ENCODE peak calls at places on chromosomes 2 and 18, in six cellular contexts. One of them, this sample, is unnamed.

GRCh38 chr2:209763106-209763505 is 8.5 kb upstream of the UNC80 start:
- DNase-seq in T-helper 2 cell: no peak
- DNase-seq in fibroblast of pulmonary artery: no peak
- DNase-seq in H7: no peak
- DNase-seq in CD8-positive, alpha-beta memory T cell: no peak
- DNase-seq in ELR: no peak
- DNase-seq in this sample: peak

GRCh38 chr2:88329815-88330603 is 122.5 kb downstream of the FOXI3 start:
- DNase-seq in T-helper 2 cell: no peak
- DNase-seq in H7: peak
- DNase-seq in fibroblast of pulmonary artery: no peak
- DNase-seq in ELR: peak
- DNase-seq in CD8-positive, alpha-beta memory T cell: no peak
- DNase-seq in this sample: peak

GRCh38 chr18:12254137-12254819 is at the start of gene CIDEA:
- DNase-seq in ELR: peak
- DNase-seq in CD8-positive, alpha-beta memory T cell: no peak
- DNase-seq in H7: peak
- DNase-seq in T-helper 2 cell: no peak
- DNase-seq in fibroblast of pulmonary artery: peak
- DNase-seq in this sample: no peak

GRCh38 chr18:61528961-61529360 is 195.7 kb downstream of the CDH20 start:
- DNase-seq in H7: no peak
- DNase-seq in fibroblast of pulmonary artery: no peak
- DNase-seq in ELR: no peak
- DNase-seq in CD8-positive, alpha-beta memory T cell: no peak
- DNase-seq in T-helper 2 cell: no peak
- DNase-seq in this sample: no peak

GRCh38 chr2:165793779-165794519 is at the start of gene GALNT3:
- DNase-seq in CD8-positive, alpha-beta memory T cell: peak
- DNase-seq in T-helper 2 cell: peak
- DNase-seq in H7: peak
- DNase-seq in ELR: peak
- DNase-seq in fibroblast of pulmonary artery: no peak
- DNase-seq in this sample: peak

GRCh38 chr2:173990970-173991819 is 26.0 kb upstream of the SP3 start:
- DNase-seq in T-helper 2 cell: no peak
- DNase-seq in ELR: no peak
- DNase-seq in CD8-positive, alpha-beta memory T cell: no peak
- DNase-seq in fibroblast of pulmonary artery: peak
- DNase-seq in H7: no peak
- DNase-seq in this sample: no peak

GRCh38 chr2:197946562-197946961 is 142.2 kb downstream of the PLCL1 start:
- DNase-seq in T-helper 2 cell: no peak
- DNase-seq in fibroblast of pulmonary artery: peak
- DNase-seq in H7: no peak
- DNase-seq in ELR: no peak
- DNase-seq in CD8-positive, alpha-beta memory T cell: no peak
- DNase-seq in this sample: no peak

GRCh38 chr2:8682719-8683667 is 1.1 kb downstream of the ID2 start:
- DNase-seq in H7: peak
- DNase-seq in fibroblast of pulmonary artery: peak
- DNase-seq in CD8-positive, alpha-beta memory T cell: peak
- DNase-seq in T-helper 2 cell: no peak
- DNase-seq in ELR: peak
- DNase-seq in this sample: peak

GRCh38 chr2:25184254-25184653 is 15.9 kb upstream of the POMC start:
- DNase-seq in fibroblast of pulmonary artery: no peak
- DNase-seq in H7: no peak
- DNase-seq in T-helper 2 cell: no peak
- DNase-seq in CD8-positive, alpha-beta memory T cell: no peak
- DNase-seq in ELR: no peak
- DNase-seq in this sample: no peak

GRCh38 chr2:208319403-208319802 is 53.3 kb downstream of the PIKFYVE start:
- DNase-seq in CD8-positive, alpha-beta memory T cell: no peak
- DNase-seq in H7: no peak
- DNase-seq in ELR: no peak
- DNase-seq in fibroblast of pulmonary artery: peak
- DNase-seq in T-helper 2 cell: no peak
- DNase-seq in this sample: no peak

GRCh38 chr2:53091183-53091582 is 676.4 kb upstream of the CHAC2 start:
- DNase-seq in H7: no peak
- DNase-seq in CD8-positive, alpha-beta memory T cell: no peak
- DNase-seq in ELR: no peak
- DNase-seq in T-helper 2 cell: no peak
- DNase-seq in fibroblast of pulmonary artery: no peak
- DNase-seq in this sample: no peak

GRCh38 chr2:104889261-104890091 is 35.6 kb downstream of the POU3F3 start:
- DNase-seq in T-helper 2 cell: no peak
- DNase-seq in CD8-positive, alpha-beta memory T cell: no peak
- DNase-seq in ELR: no peak
- DNase-seq in H7: no peak
- DNase-seq in fibroblast of pulmonary artery: no peak
- DNase-seq in this sample: peak

GRCh38 chr2:169862816-169863215 is 35.6 kb downstream of the UBR3 start:
- DNase-seq in H7: peak
- DNase-seq in T-helper 2 cell: no peak
- DNase-seq in CD8-positive, alpha-beta memory T cell: no peak
- DNase-seq in fibroblast of pulmonary artery: no peak
- DNase-seq in ELR: no peak
- DNase-seq in this sample: no peak

GRCh38 chr2:69945447-69945846 is 16.0 kb downstream of the ASPRV1 start:
- DNase-seq in ELR: peak
- DNase-seq in fibroblast of pulmonary artery: no peak
- DNase-seq in H7: no peak
- DNase-seq in T-helper 2 cell: no peak
- DNase-seq in CD8-positive, alpha-beta memory T cell: no peak
- DNase-seq in this sample: peak

GRCh38 chr2:135130751-135131150 is 78.7 kb downstream of the RAB3GAP1 start:
- DNase-seq in T-helper 2 cell: no peak
- DNase-seq in CD8-positive, alpha-beta memory T cell: no peak
- DNase-seq in ELR: no peak
- DNase-seq in H7: no peak
- DNase-seq in fibroblast of pulmonary artery: no peak
- DNase-seq in this sample: no peak

GRCh38 chr2:62354771-62355550 is 151.0 kb downstream of the TMEM17 start:
- DNase-seq in T-helper 2 cell: no peak
- DNase-seq in fibroblast of pulmonary artery: no peak
- DNase-seq in ELR: peak
- DNase-seq in CD8-positive, alpha-beta memory T cell: no peak
- DNase-seq in H7: peak
- DNase-seq in this sample: no peak

GRCh38 chr18:11880586-11881304 is 27.4 kb downstream of the MPPE1 start:
- DNase-seq in fibroblast of pulmonary artery: no peak
- DNase-seq in H7: no peak
- DNase-seq in T-helper 2 cell: no peak
- DNase-seq in CD8-positive, alpha-beta memory T cell: no peak
- DNase-seq in ELR: no peak
- DNase-seq in this sample: no peak

GRCh38 chr2:224937887-224938286 is 104.4 kb downstream of the DOCK10 start:
- DNase-seq in CD8-positive, alpha-beta memory T cell: no peak
- DNase-seq in fibroblast of pulmonary artery: no peak
- DNase-seq in H7: no peak
- DNase-seq in ELR: no peak
- DNase-seq in T-helper 2 cell: no peak
- DNase-seq in this sample: no peak

GRCh38 chr2:10135296-10136089 is 13.0 kb downstream of the RRM2 start:
- DNase-seq in fibroblast of pulmonary artery: peak
- DNase-seq in H7: no peak
- DNase-seq in T-helper 2 cell: no peak
- DNase-seq in CD8-positive, alpha-beta memory T cell: no peak
- DNase-seq in ELR: peak
- DNase-seq in this sample: peak

GRCh38 chr18:59605633-59606192 is 91.5 kb downstream of the CCBE1 start:
- DNase-seq in ELR: no peak
- DNase-seq in T-helper 2 cell: no peak
- DNase-seq in H7: no peak
- DNase-seq in CD8-positive, alpha-beta memory T cell: no peak
- DNase-seq in fibroblast of pulmonary artery: peak
- DNase-seq in this sample: no peak

GRCh38 chr2:9532421-9532820 is 23.2 kb downstream of the ADAM17 start:
- DNase-seq in T-helper 2 cell: no peak
- DNase-seq in fibroblast of pulmonary artery: no peak
- DNase-seq in CD8-positive, alpha-beta memory T cell: no peak
- DNase-seq in ELR: no peak
- DNase-seq in H7: no peak
- DNase-seq in this sample: no peak

GRCh38 chr2:231399853-231400667 is 4.5 kb downstream of the B3GNT7 start:
- DNase-seq in CD8-positive, alpha-beta memory T cell: no peak
- DNase-seq in T-helper 2 cell: no peak
- DNase-seq in H7: peak
- DNase-seq in fibroblast of pulmonary artery: peak
- DNase-seq in ELR: peak
- DNase-seq in this sample: peak

GRCh38 chr2:201858267-201858666 is 51.9 kb downstream of the CDK15 start:
- DNase-seq in CD8-positive, alpha-beta memory T cell: no peak
- DNase-seq in T-helper 2 cell: no peak
- DNase-seq in H7: no peak
- DNase-seq in fibroblast of pulmonary artery: no peak
- DNase-seq in ELR: no peak
- DNase-seq in this sample: no peak

GRCh38 chr2:148300534-148300933 is 279.6 kb downstream of the MBD5 start:
- DNase-seq in CD8-positive, alpha-beta memory T cell: no peak
- DNase-seq in T-helper 2 cell: no peak
- DNase-seq in ELR: no peak
- DNase-seq in fibroblast of pulmonary artery: peak
- DNase-seq in H7: no peak
- DNase-seq in this sample: no peak

GRCh38 chr2:62292190-62292589 is 96.3 kb downstream of the B3GNT2 start:
- DNase-seq in fibroblast of pulmonary artery: peak
- DNase-seq in CD8-positive, alpha-beta memory T cell: no peak
- DNase-seq in ELR: no peak
- DNase-seq in T-helper 2 cell: no peak
- DNase-seq in H7: no peak
- DNase-seq in this sample: no peak

GRCh38 chr2:119788751-119789150 is 29.0 kb downstream of the PTPN4 start:
- DNase-seq in T-helper 2 cell: no peak
- DNase-seq in ELR: no peak
- DNase-seq in H7: no peak
- DNase-seq in fibroblast of pulmonary artery: no peak
- DNase-seq in CD8-positive, alpha-beta memory T cell: no peak
- DNase-seq in this sample: peak

GRCh38 chr2:26900831-26901321 is 52.9 kb downstream of the DPYSL5 start:
- DNase-seq in ELR: no peak
- DNase-seq in T-helper 2 cell: no peak
- DNase-seq in fibroblast of pulmonary artery: no peak
- DNase-seq in H7: no peak
- DNase-seq in CD8-positive, alpha-beta memory T cell: no peak
- DNase-seq in this sample: peak

GRCh38 chr2:177799531-177799930 is 273.0 kb downstream of the PDE11A start:
- DNase-seq in CD8-positive, alpha-beta memory T cell: no peak
- DNase-seq in T-helper 2 cell: no peak
- DNase-seq in fibroblast of pulmonary artery: peak
- DNase-seq in ELR: peak
- DNase-seq in H7: peak
- DNase-seq in this sample: peak

GRCh38 chr2:54009549-54009948 is 38.8 kb upstream of the PSME4 start:
- DNase-seq in CD8-positive, alpha-beta memory T cell: no peak
- DNase-seq in fibroblast of pulmonary artery: no peak
- DNase-seq in T-helper 2 cell: no peak
- DNase-seq in H7: no peak
- DNase-seq in ELR: no peak
- DNase-seq in this sample: no peak

GRCh38 chr2:226130192-226130591 is 669.4 kb downstream of the IRS1 start:
- DNase-seq in fibroblast of pulmonary artery: peak
- DNase-seq in ELR: no peak
- DNase-seq in T-helper 2 cell: no peak
- DNase-seq in H7: no peak
- DNase-seq in CD8-positive, alpha-beta memory T cell: no peak
- DNase-seq in this sample: peak

GRCh38 chr18:79923896-79924585 is 27.4 kb downstream of the SLC66A2 start:
- DNase-seq in H7: no peak
- DNase-seq in CD8-positive, alpha-beta memory T cell: no peak
- DNase-seq in fibroblast of pulmonary artery: no peak
- DNase-seq in T-helper 2 cell: no peak
- DNase-seq in ELR: no peak
- DNase-seq in this sample: no peak

GRCh38 chr2:190304404-190304803 is 15.2 kb downstream of the HIBCH start:
- DNase-seq in H7: no peak
- DNase-seq in T-helper 2 cell: no peak
- DNase-seq in CD8-positive, alpha-beta memory T cell: no peak
- DNase-seq in fibroblast of pulmonary artery: no peak
- DNase-seq in ELR: no peak
- DNase-seq in this sample: no peak

GRCh38 chr2:98917031-98917459 is 19.0 kb downstream of the CRACDL start:
- DNase-seq in ELR: peak
- DNase-seq in T-helper 2 cell: no peak
- DNase-seq in fibroblast of pulmonary artery: peak
- DNase-seq in H7: no peak
- DNase-seq in CD8-positive, alpha-beta memory T cell: no peak
- DNase-seq in this sample: no peak

GRCh38 chr2:23940262-23940975 is at the start of gene UBXN2A:
- DNase-seq in H7: peak
- DNase-seq in fibroblast of pulmonary artery: peak
- DNase-seq in T-helper 2 cell: peak
- DNase-seq in CD8-positive, alpha-beta memory T cell: peak
- DNase-seq in ELR: peak
- DNase-seq in this sample: peak

GRCh38 chr2:108243566-108243965 is 3.8 kb downstream of the SULT1C3 start:
- DNase-seq in H7: no peak
- DNase-seq in ELR: no peak
- DNase-seq in CD8-positive, alpha-beta memory T cell: no peak
- DNase-seq in fibroblast of pulmonary artery: no peak
- DNase-seq in T-helper 2 cell: no peak
- DNase-seq in this sample: no peak

GRCh38 chr2:8477511-8478132 is 204.2 kb upstream of the ID2 start:
- DNase-seq in CD8-positive, alpha-beta memory T cell: peak
- DNase-seq in fibroblast of pulmonary artery: no peak
- DNase-seq in T-helper 2 cell: no peak
- DNase-seq in ELR: no peak
- DNase-seq in H7: no peak
- DNase-seq in this sample: peak

GRCh38 chr2:75199428-75200011 is at the start of gene TACR1:
- DNase-seq in CD8-positive, alpha-beta memory T cell: peak
- DNase-seq in T-helper 2 cell: no peak
- DNase-seq in fibroblast of pulmonary artery: peak
- DNase-seq in H7: peak
- DNase-seq in ELR: peak
- DNase-seq in this sample: peak

GRCh38 chr18:76380791-76381405 is 114.1 kb downstream of the ZNF516 start:
- DNase-seq in ELR: peak
- DNase-seq in CD8-positive, alpha-beta memory T cell: no peak
- DNase-seq in H7: peak
- DNase-seq in fibroblast of pulmonary artery: no peak
- DNase-seq in T-helper 2 cell: no peak
- DNase-seq in this sample: no peak

GRCh38 chr18:46953195-46953594 is 35.8 kb downstream of the KATNAL2 start:
- DNase-seq in CD8-positive, alpha-beta memory T cell: no peak
- DNase-seq in ELR: no peak
- DNase-seq in H7: no peak
- DNase-seq in T-helper 2 cell: no peak
- DNase-seq in fibroblast of pulmonary artery: no peak
- DNase-seq in this sample: no peak